ENCODE peak calls at places on chromosomes 13 and 19, in nine cellular contexts. X is OCI-LY7, E is A549, J is GM23338, I is IMR-90, K is mammary epithelial cell, M is osteoblast, U is PC-9, B is neuronal stem cell. T is an unnamed sample.

GRCh38 chr13:92806215-92806614 is 420.4 kb upstream of the GPC6 start:
- DNase-seq in X (peak; percentile 0), J (no peak), M (no peak), B (no peak), K (no peak), E (no peak), I (no peak), U (no peak), T (peak; percentile 28)

GRCh38 chr19:58279042-58279924 is 528 bp downstream of the ZNF8 start:
- DNase-seq in X (peak; percentile 35), I (peak; percentile 51), J (peak; percentile 82), B (no peak), E (peak; percentile 71), U (peak; percentile 38), K (peak; percentile 34), M (peak; percentile 85), T (peak; percentile 77)

GRCh38 chr13:69213331-69213850 is 894.2 kb upstream of the ATXN8OS start:
- DNase-seq in M (no peak), I (no peak), K (no peak), X (no peak), U (no peak), B (no peak), E (no peak), J (no peak), T (no peak)

GRCh38 chr13:38844581-38844980 is 146.1 kb downstream of the STOML3 start:
- DNase-seq in I (no peak), X (no peak), J (no peak), M (no peak), U (no peak), K (no peak), B (no peak), E (no peak), T (no peak)

GRCh38 chr19:3179739-3180293 is 1.2 kb downstream of the S1PR4 start:
- DNase-seq in B (no peak), I (no peak), J (no peak), M (peak; percentile 58), X (peak; percentile 34), U (no peak), E (no peak), K (no peak), T (no peak)

GRCh38 chr13:113732176-113732960 is 26.7 kb upstream of the TMEM255B start:
- DNase-seq in X (no peak), U (no peak), K (no peak), E (no peak), M (no peak), B (no peak), J (no peak), I (no peak), T (no peak)

GRCh38 chr19:3609779-3610719 is 3.4 kb upstream of the TBXA2R start:
- DNase-seq in B (no peak), M (no peak), I (no peak), X (no peak), U (no peak), K (no peak), J (no peak), E (peak; percentile 47), T (peak; percentile 36)

GRCh38 chr19:44646049-44646416 is 2.3 kb downstream of the PVR start:
- DNase-seq in U (no peak), X (no peak), E (no peak), M (no peak), K (no peak), B (no peak), J (no peak), I (no peak), T (no peak)

GRCh38 chr13:38662362-38662761 is 24.5 kb upstream of the FREM2 start:
- DNase-seq in I (peak; percentile 16), J (peak; percentile 17), X (no peak), M (no peak), K (peak; percentile 21), U (no peak), B (no peak), E (no peak), T (peak; percentile 85)

GRCh38 chr13:31848621-31849020 is 109.3 kb downstream of the RXFP2 start:
- DNase-seq in B (no peak), E (no peak), I (no peak), X (no peak), J (no peak), K (no peak), M (no peak), U (no peak), T (no peak)

DNA sequence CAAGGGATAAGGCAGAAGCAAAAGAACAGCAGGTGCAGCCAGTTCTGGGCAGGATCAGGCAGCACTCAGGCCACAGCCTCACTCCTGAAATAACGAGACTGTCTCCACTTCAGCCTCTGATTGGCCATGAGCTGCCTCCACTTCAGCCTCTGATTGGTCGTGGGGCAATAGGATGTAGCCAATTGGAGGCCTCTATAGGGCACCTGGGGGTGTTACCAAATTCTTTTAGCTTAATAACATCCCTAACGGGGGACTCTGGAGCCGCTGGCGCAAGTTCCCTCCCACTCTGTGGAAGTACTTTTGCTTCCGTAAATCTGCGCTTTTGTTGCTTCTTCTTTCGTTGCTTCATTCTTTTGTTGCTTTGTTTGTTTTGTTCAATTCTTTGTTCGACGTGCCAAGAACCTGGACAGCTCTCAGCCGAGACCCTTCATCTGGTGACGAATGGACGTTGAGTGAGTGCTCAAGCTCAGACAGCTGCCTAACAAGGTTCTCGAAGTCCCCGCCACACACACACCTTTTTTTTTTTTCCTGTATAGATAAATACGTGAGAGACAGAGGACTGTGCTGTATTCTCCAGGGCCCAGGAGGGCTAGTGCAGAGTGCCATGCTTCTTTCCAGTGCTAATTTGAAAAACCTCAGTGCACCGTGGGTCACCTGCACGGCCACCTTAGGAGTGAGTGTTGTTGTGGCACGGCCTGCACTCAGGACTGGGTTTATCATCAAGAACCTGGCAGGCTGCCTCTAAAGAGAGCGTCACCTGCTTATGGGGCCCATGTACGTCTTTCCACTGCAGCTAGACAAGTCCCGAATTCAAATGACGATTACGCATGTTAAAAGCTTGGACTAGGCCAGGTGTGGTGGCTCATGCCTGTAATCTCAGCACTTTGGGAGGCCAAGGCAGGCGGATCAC is 32.0 kb upstream of the TUBGCP3 start:
- DNase-seq in J (peak; percentile 85), B (peak; percentile 73), U (no peak), E (peak; percentile 7), I (no peak), X (peak; percentile 9), M (no peak), K (peak; percentile 21), T (no peak)
- H3K4me2 ChIP-seq in J (no peak overlapping the region), B (peak overlapping the region; percentile 47), U (no peak overlapping the region), E (no peak overlapping the region), I (no peak overlapping the region), X (no peak overlapping the region), M (peak overlapping the region; percentile 39), K (peak overlapping the region; percentile 22), T (no peak overlapping the region)

GRCh38 chr19:33301900-33302174 is 497 bp downstream of the CEBPA start:
- DNase-seq in E (no peak), B (no peak), J (peak; percentile 56), I (no peak), K (no peak), U (no peak), X (no peak), M (no peak), T (peak; percentile 19)

GRCh38 chr19:33302974-33303790 is 848 bp upstream of the CEBPA start:
- DNase-seq in J (peak; percentile 81), X (peak; percentile 45), E (peak; percentile 73), I (peak; percentile 41), B (no peak), K (peak; percentile 54), M (peak; percentile 96), U (no peak), T (peak; percentile 78)

GRCh38 chr19:33301011-33301899 is 1.1 kb downstream of the CEBPA start:
- DNase-seq in X (no peak), U (no peak), E (peak; percentile 59), I (no peak), J (peak; percentile 63), B (no peak), M (peak; percentile 78), K (no peak), T (peak; percentile 37)

GRCh38 chr19:33303791-33304759 is 1.7 kb upstream of the CEBPA start:
- DNase-seq in E (no peak), I (no peak), B (no peak), J (no peak), M (peak; percentile 87), K (no peak), U (no peak), X (no peak), T (peak; percentile 30)

GRCh38 chr19:33302175-33302973 is at the start of gene CEBPA:
- DNase-seq in X (peak; percentile 84), J (peak; percentile 91), K (peak; percentile 78), I (peak; percentile 72), M (peak; percentile 99), B (peak; percentile 90), U (peak; percentile 64), E (peak; percentile 93), T (peak; percentile 93)
- H3K4me2 ChIP-seq in X (peak within 1 kb of the TSS; percentile 80), J (peak within 1 kb of the TSS; percentile 90), K (peak within 1 kb of the TSS; percentile 97), I (peak within 1 kb of the TSS; percentile 55), M (peak within 1 kb of the TSS; percentile 78), B (peak within 1 kb of the TSS; percentile 94), U (peak within 1 kb of the TSS; percentile 90), E (peak within 1 kb of the TSS; percentile 95), T (peak within 1 kb of the TSS; percentile 94)

GRCh38 chr19:51901860-51902259 is 3.0 kb downstream of the ZNF649 start:
- DNase-seq in J (peak; percentile 71), E (no peak), X (no peak), K (no peak), B (no peak), U (no peak), M (no peak), I (no peak), T (peak; percentile 39)
- H3K4me2 ChIP-seq in J (peak overlapping the region; percentile 75), E (no peak overlapping the region), X (no peak overlapping the region), K (no peak overlapping the region), B (no peak overlapping the region), U (no peak overlapping the region), M (no peak overlapping the region), I (no peak overlapping the region), T (no peak overlapping the region)

GRCh38 chr19:46815833-46816627 is 27.6 kb upstream of the SLC1A5 start:
- DNase-seq in X (no peak), I (no peak), K (no peak), B (no peak), M (no peak), J (no peak), E (no peak), U (no peak), T (no peak)
- H3K4me2 ChIP-seq in X (no peak overlapping the region), I (no peak overlapping the region), K (no peak overlapping the region), B (no peak overlapping the region), M (no peak overlapping the region), J (no peak overlapping the region), E (no peak overlapping the region), U (no peak overlapping the region), T (no peak overlapping the region)

DNA sequence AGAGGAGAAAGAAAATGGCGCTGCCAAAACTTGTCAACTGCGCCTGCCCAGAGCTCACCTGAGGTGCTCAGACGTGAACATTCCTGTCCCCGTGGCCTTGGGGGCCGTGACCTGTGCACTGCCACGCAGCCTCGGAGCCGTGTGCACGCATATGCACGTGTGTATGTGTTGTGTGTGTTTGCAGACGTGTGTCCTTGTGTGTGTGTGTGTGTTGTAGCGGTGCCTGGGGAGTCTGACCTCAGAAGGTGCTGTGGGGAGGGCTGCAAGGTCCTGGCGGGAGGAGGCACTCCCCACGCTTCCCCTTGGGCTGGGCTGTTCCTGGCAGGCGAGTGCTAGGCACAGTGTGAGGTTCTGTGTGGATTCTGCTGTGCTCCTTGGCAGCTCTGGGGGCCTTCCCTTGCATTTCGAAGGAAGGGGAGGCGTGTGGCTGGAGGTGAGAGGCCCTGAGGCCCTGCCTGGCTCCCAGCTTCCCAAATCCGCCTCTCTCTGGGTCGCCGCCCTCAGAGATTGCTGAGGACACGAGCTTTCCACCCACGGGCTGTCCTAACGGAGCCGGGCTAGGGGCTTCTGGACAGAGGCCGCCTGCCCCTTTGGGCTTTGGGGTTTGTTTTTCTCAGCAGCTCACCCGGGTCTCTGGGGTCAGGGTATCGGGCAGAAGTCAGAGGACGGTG is 4.5 kb downstream of the BSG start:
- DNase-seq in I (no peak), M (no peak), J (no peak), B (no peak), X (no peak), E (no peak), U (no peak), K (no peak), T (no peak)
- H3K4me2 ChIP-seq in I (no peak overlapping the region), M (no peak overlapping the region), J (no peak overlapping the region), B (no peak overlapping the region), X (no peak overlapping the region), E (peak overlapping the region; percentile 83), U (peak overlapping the region; percentile 83), K (peak overlapping the region; percentile 65), T (no peak overlapping the region)